ENCODE peak calls at places on chromosomes 5 and 9, in six cellular contexts. H is HFF-Myc, K is astrocyte, Q is upper lobe of right lung, Y is tibial nerve, M is cardiac fibroblast. A is an unnamed sample.

GRCh38 chr9:134026981-134027380 is 1.7 kb downstream of the BRD3OS start:
- DNase-seq in H (no peak), K (no peak), Q (no peak), Y (no peak), M (no peak), A (no peak)

GRCh38 chr9:33049680-33050361 is 24.7 kb downstream of the DNAJA1 start:
- DNase-seq in H (no peak), K (no peak), Q (no peak), Y (no peak), M (no peak), A (no peak)

GRCh38 chr5:88518131-88519016 is 249.7 kb upstream of the TMEM161B start:
- DNase-seq in H (no peak), K (peak), Q (no peak), Y (no peak), M (no peak), A (no peak)

GRCh38 chr5:58263291-58263690 is 196.6 kb downstream of the PLK2 start:
- DNase-seq in H (no peak), K (peak), Q (no peak), Y (no peak), M (no peak), A (no peak)

GRCh38 chr5:135471726-135472125 is 19.6 kb upstream of the TIFAB start:
- DNase-seq in H (no peak), K (no peak), Q (peak), Y (no peak), M (no peak), A (no peak)

GRCh38 chr9:125260564-125260963 is 1.1 kb upstream of the GAPVD1 start:
- DNase-seq in H (no peak), K (no peak), Q (no peak), Y (no peak), M (no peak), A (no peak)

GRCh38 chr5:67998709-67999251 is 216.8 kb upstream of the PIK3R1 start:
- DNase-seq in H (peak), K (peak), Q (peak), Y (peak), M (peak), A (no peak)

GRCh38 chr9:78441822-78442431 is 145.0 kb downstream of the PSAT1 start:
- DNase-seq in H (no peak), K (no peak), Q (no peak), Y (no peak), M (no peak), A (no peak)

GRCh38 chr5:157285310-157286035 is 19.6 kb downstream of the CYFIP2 start:
- DNase-seq in H (no peak), K (no peak), Q (no peak), Y (no peak), M (no peak), A (no peak)

GRCh38 chr9:136623016-136623848 is 39.5 kb upstream of the EGFL7 start:
- DNase-seq in H (no peak), K (no peak), Q (no peak), Y (no peak), M (no peak), A (no peak)

GRCh38 chr5:43729846-43730478 is 127.0 kb downstream of the NNT start:
- DNase-seq in H (no peak), K (peak), Q (no peak), Y (no peak), M (peak), A (peak)

GRCh38 chr5:75303419-75303818 is 33.6 kb upstream of the HMGCR start:
- DNase-seq in H (no peak), K (no peak), Q (no peak), Y (no peak), M (no peak), A (no peak)

GRCh38 chr9:101512116-101512515 is 21.5 kb upstream of the RNF20 start:
- DNase-seq in H (no peak), K (no peak), Q (no peak), Y (no peak), M (no peak), A (no peak)

GRCh38 chr5:133704411-133704810 is 92.1 kb upstream of the FSTL4 start:
- DNase-seq in H (no peak), K (no peak), Q (no peak), Y (no peak), M (no peak), A (no peak)

GRCh38 chr5:170263906-170264305 is 31.1 kb downstream of the C5orf58 start:
- DNase-seq in H (no peak), K (no peak), Q (no peak), Y (no peak), M (no peak), A (no peak)

GRCh38 chr9:127808347-127809001 is 5.8 kb downstream of the FPGS start:
- DNase-seq in H (no peak), K (no peak), Q (no peak), Y (no peak), M (no peak), A (no peak)

GRCh38 chr9:127347831-127348699 is 48.9 kb upstream of the SLC2A8 start:
- DNase-seq in H (peak), K (peak), Q (no peak), Y (no peak), M (peak), A (no peak)

GRCh38 chr5:22649076-22649475 is 204.1 kb downstream of the CDH12 start:
- DNase-seq in H (no peak), K (no peak), Q (no peak), Y (no peak), M (peak), A (no peak)

GRCh38 chr5:180212363-180213255 is 3.6 kb upstream of the RASGEF1C start:
- DNase-seq in H (no peak), K (no peak), Q (peak), Y (no peak), M (peak), A (no peak)

GRCh38 chr9:13487071-13487470 is 207.6 kb upstream of the MPDZ start:
- DNase-seq in H (no peak), K (no peak), Q (no peak), Y (no peak), M (no peak), A (no peak)

GRCh38 chr5:82106207-82106606 is 134.4 kb downstream of the ATG10 start:
- DNase-seq in H (no peak), K (no peak), Q (no peak), Y (no peak), M (peak), A (no peak)

GRCh38 chr9:136518623-136519022 is 27.2 kb downstream of the NOTCH1 start:
- DNase-seq in H (no peak), K (no peak), Q (peak), Y (no peak), M (no peak), A (no peak)

GRCh38 chr5:72063219-72063819 is 44.0 kb upstream of the MAP1B start:
- DNase-seq in H (no peak), K (peak), Q (no peak), Y (no peak), M (peak), A (no peak)

GRCh38 chr5:3740546-3741371 is 145.1 kb downstream of the IRX1 start:
- DNase-seq in H (no peak), K (peak), Q (no peak), Y (no peak), M (no peak), A (no peak)

GRCh38 chr5:178688551-178688950 is 41.9 kb downstream of the ZNF354A start:
- DNase-seq in H (no peak), K (no peak), Q (no peak), Y (no peak), M (no peak), A (no peak)
- H3K4me3 ChIP-seq in H (no peak), K (no peak), Q (no peak), Y (no peak), M (no peak), A (no peak)

DNA sequence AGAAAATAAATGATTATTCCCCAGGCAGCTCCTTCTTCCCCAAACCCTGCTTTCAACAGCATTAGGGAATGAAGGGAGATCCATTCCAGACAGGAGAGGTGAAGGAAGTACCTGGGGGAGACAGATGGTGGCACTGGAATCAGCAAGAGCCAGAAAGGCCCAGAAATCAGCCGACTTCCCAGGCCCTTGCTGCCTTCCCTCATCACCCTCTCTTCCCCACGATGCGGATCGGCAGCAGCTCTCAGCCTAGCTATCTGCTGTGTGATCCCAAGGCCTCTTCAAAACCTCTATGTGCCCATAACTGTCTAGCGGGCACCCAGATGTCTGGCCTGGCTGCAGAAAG is 13.0 kb downstream of the CNTFR start:
- DNase-seq in H (no peak), K (no peak), Q (no peak), Y (no peak), M (no peak), A (no peak)
- H3K4me3 ChIP-seq in H (no peak), K (no peak), Q (no peak), Y (no peak), M (no peak), A (no peak)

DNA sequence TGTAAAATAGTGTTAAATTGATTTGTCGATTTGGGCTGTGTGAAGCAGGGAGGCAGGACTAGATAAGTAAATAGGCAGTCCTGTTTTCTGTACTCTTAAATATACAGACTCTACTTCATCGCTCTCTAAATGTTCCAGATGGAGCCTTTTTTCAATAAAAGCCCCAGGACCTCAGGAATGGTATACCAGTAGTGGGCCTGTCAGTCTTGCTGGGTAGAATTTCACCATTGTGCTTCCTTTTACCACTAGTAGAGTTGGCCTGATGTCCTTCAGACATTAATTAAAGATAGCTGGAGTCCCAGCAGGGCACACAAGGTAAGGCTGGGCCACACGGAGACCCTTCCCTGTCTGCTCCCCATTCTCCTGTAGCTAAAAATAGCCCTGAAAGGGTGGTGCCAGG is 6.0 kb downstream of the SNX18 start:
- DNase-seq in H (no peak), K (no peak), Q (no peak), Y (no peak), M (no peak), A (no peak)
- H3K4me3 ChIP-seq in H (no peak), K (no peak), Q (no peak), Y (no peak), M (no peak), A (no peak)

DNA sequence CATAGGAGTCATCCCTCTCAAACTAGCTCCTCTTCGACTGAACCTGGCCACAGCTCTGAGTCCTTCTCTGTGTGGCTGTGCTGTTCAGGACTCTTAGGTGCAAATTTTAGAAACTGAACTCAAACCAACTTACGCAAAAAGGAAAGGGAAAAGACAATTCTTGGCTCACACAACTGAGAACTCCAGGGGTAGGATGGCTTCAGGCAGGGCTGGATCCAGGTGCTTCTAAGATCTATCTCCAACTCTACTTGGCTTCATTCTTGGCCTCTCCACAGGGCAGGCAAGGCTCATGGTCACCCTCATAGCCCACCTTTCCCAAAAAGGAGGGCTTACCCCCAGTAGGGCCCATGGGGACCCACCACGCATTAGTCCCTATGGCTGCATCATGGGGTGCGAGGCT is 8.1 kb downstream of the ASS1 start:
- DNase-seq in H (no peak), K (no peak), Q (no peak), Y (no peak), M (no peak), A (no peak)
- H3K4me3 ChIP-seq in H (no peak), K (no peak), Q (no peak), Y (no peak), M (no peak), A (no peak)